ENCODE peak calls at places on chromosomes 5 and 9, in six cellular contexts. C, M, T, D, I and E are unnamed samples.

GRCh38 chr9:129289131-129289731 is 111.2 kb upstream of the IER5L start:
- DNase-seq in C (peak), M (no peak), T (no peak), D (no peak), I (no peak), E (peak)

GRCh38 chr9:78575041-78575440 is 278.1 kb downstream of the PSAT1 start:
- DNase-seq in C (no peak), M (no peak), T (no peak), D (no peak), I (no peak), E (no peak)

GRCh38 chr9:137971477-137972138 is 94.0 kb downstream of the CACNA1B start:
- DNase-seq in C (no peak), M (no peak), T (no peak), D (no peak), I (peak), E (no peak)

GRCh38 chr9:122134822-122135528 is 24.6 kb downstream of the NDUFA8 start:
- DNase-seq in C (no peak), M (peak), T (no peak), D (peak), I (no peak), E (no peak)

GRCh38 chr5:109655841-109656240 is 33.9 kb upstream of the MAN2A1 start:
- DNase-seq in C (no peak), M (no peak), T (no peak), D (no peak), I (no peak), E (no peak)

GRCh38 chr5:179461576-179461975 is 88.8 kb upstream of the RUFY1 start:
- DNase-seq in C (no peak), M (no peak), T (no peak), D (no peak), I (no peak), E (no peak)

GRCh38 chr5:73126381-73126780 is 6.0 kb downstream of the TMEM171 start:
- DNase-seq in C (no peak), M (peak), T (no peak), D (no peak), I (no peak), E (no peak)

GRCh38 chr5:137186759-137187461 is 312.2 kb downstream of the SPOCK1 start:
- DNase-seq in C (no peak), M (no peak), T (no peak), D (peak), I (peak), E (no peak)

GRCh38 chr9:24936117-24936516 is 390.4 kb upstream of the IZUMO3 start:
- DNase-seq in C (no peak), M (no peak), T (no peak), D (no peak), I (no peak), E (no peak)

GRCh38 chr9:93949073-93949693 is 6.0 kb downstream of the BARX1 start:
- DNase-seq in C (no peak), M (no peak), T (no peak), D (no peak), I (no peak), E (no peak)

GRCh38 chr9:127201071-127201541 is 63.5 kb upstream of the GARNL3 start:
- DNase-seq in C (no peak), M (no peak), T (no peak), D (no peak), I (no peak), E (no peak)